ENCODE peak calls at places on chromosomes 5 and 9, in ten cellular contexts. One of them, this sample, is unnamed.

GRCh38 chr5:56059854-56060253 is 65.1 kb upstream of the IL6ST start:
- DNase-seq in GM12865: no peak
- DNase-seq in HT1080: no peak
- DNase-seq in NCI-H1092: no peak
- DNase-seq in ACHN: no peak
- DNase-seq in left cardiac atrium: no peak
- DNase-seq in fibroblast of the aortic adventitia: no peak
- DNase-seq in cardiac fibroblast: no peak
- DNase-seq in germinal center: no peak
- DNase-seq in kidney epithelial cell: no peak
- DNase-seq in this sample: no peak

GRCh38 chr9:136614372-136614922 is 48.3 kb upstream of the EGFL7 start:
- DNase-seq in HT1080: peak; percentile 64
- DNase-seq in kidney epithelial cell: no peak
- DNase-seq in ACHN: peak; percentile 15
- DNase-seq in GM12865: no peak
- DNase-seq in left cardiac atrium: peak; percentile 83
- DNase-seq in fibroblast of the aortic adventitia: peak; percentile 25
- DNase-seq in NCI-H1092: no peak
- DNase-seq in germinal center: no peak
- DNase-seq in cardiac fibroblast: peak; percentile 74
- DNase-seq in this sample: no peak

GRCh38 chr5:124453221-124454032 is 293.0 kb downstream of the ZNF608 start:
- DNase-seq in HT1080: peak; percentile 70
- DNase-seq in cardiac fibroblast: peak; percentile 71
- DNase-seq in ACHN: peak; percentile 24
- DNase-seq in germinal center: peak; percentile 69
- DNase-seq in fibroblast of the aortic adventitia: peak; percentile 51
- DNase-seq in kidney epithelial cell: peak; percentile 55
- DNase-seq in NCI-H1092: no peak
- DNase-seq in GM12865: peak; percentile 92
- DNase-seq in left cardiac atrium: no peak
- DNase-seq in this sample: no peak

GRCh38 chr5:127213231-127213630 is 77.4 kb upstream of the MEGF10 start:
- DNase-seq in NCI-H1092: no peak
- DNase-seq in fibroblast of the aortic adventitia: no peak
- DNase-seq in germinal center: no peak
- DNase-seq in left cardiac atrium: no peak
- DNase-seq in GM12865: no peak
- DNase-seq in ACHN: no peak
- DNase-seq in kidney epithelial cell: no peak
- DNase-seq in HT1080: no peak
- DNase-seq in cardiac fibroblast: no peak
- DNase-seq in this sample: no peak

GRCh38 chr5:93421987-93422391 is 159.0 kb downstream of the NR2F1-AS1 start:
- DNase-seq in cardiac fibroblast: no peak
- DNase-seq in germinal center: no peak
- DNase-seq in ACHN: no peak
- DNase-seq in left cardiac atrium: no peak
- DNase-seq in fibroblast of the aortic adventitia: no peak
- DNase-seq in HT1080: no peak
- DNase-seq in NCI-H1092: no peak
- DNase-seq in kidney epithelial cell: no peak
- DNase-seq in GM12865: no peak
- DNase-seq in this sample: no peak

GRCh38 chr5:158538506-158539074 is 561.1 kb downstream of the EBF1 start:
- DNase-seq in NCI-H1092: no peak
- DNase-seq in HT1080: no peak
- DNase-seq in left cardiac atrium: no peak
- DNase-seq in ACHN: no peak
- DNase-seq in fibroblast of the aortic adventitia: no peak
- DNase-seq in cardiac fibroblast: no peak
- DNase-seq in GM12865: peak; percentile 38
- DNase-seq in kidney epithelial cell: no peak
- DNase-seq in germinal center: no peak
- DNase-seq in this sample: no peak

GRCh38 chr5:61790678-61791077 is 458.6 kb downstream of the ZSWIM6 start:
- DNase-seq in germinal center: no peak
- DNase-seq in NCI-H1092: no peak
- DNase-seq in HT1080: no peak
- DNase-seq in kidney epithelial cell: no peak
- DNase-seq in left cardiac atrium: no peak
- DNase-seq in GM12865: peak; percentile 67
- DNase-seq in fibroblast of the aortic adventitia: no peak
- DNase-seq in cardiac fibroblast: no peak
- DNase-seq in ACHN: no peak
- DNase-seq in this sample: no peak

GRCh38 chr5:32989815-32990214 is 278.7 kb downstream of the NPR3 start:
- DNase-seq in HT1080: no peak
- DNase-seq in cardiac fibroblast: no peak
- DNase-seq in left cardiac atrium: no peak
- DNase-seq in fibroblast of the aortic adventitia: no peak
- DNase-seq in ACHN: no peak
- DNase-seq in NCI-H1092: no peak
- DNase-seq in germinal center: no peak
- DNase-seq in GM12865: no peak
- DNase-seq in kidney epithelial cell: no peak
- DNase-seq in this sample: no peak

GRCh38 chr5:78959767-78960166 is 25.3 kb downstream of the ARSB start:
- DNase-seq in kidney epithelial cell: no peak
- DNase-seq in ACHN: no peak
- DNase-seq in NCI-H1092: no peak
- DNase-seq in fibroblast of the aortic adventitia: no peak
- DNase-seq in GM12865: no peak
- DNase-seq in germinal center: no peak
- DNase-seq in HT1080: no peak
- DNase-seq in cardiac fibroblast: no peak
- DNase-seq in left cardiac atrium: no peak
- DNase-seq in this sample: no peak

This sample was measured in CMK.